ENCODE peak calls at places on chromosomes 7 and 10, in six cellular contexts. B is progenitor cell of endocrine pancreas, S is foreskin fibroblast, U is upper lobe of right lung, J is astrocyte of the spinal cord, V is WTC11. D is an unnamed sample.

GRCh38 chr10:103716206-103717160 is 138.9 kb downstream of the SH3PXD2A start:
- DNase-seq in B (no peak), S (no peak), U (no peak), J (no peak), V (no peak), D (no peak)

GRCh38 chr7:116491887-116492653 is 7.5 kb upstream of the CAV2 start:
- DNase-seq in B (no peak), S (no peak), U (no peak), J (no peak), V (no peak), D (no peak)

GRCh38 chr7:157674715-157675426 is 338.1 kb downstream of the DNAJB6 start:
- DNase-seq in B (no peak), S (no peak), U (peak), J (no peak), V (no peak), D (no peak)

GRCh38 chr10:49165940-49166803 is 22.0 kb downstream of the TMEM273 start:
- DNase-seq in B (no peak), S (no peak), U (no peak), J (no peak), V (no peak), D (no peak)

GRCh38 chr10:75957321-75957720 is 525.9 kb downstream of the LRMDA start:
- DNase-seq in B (no peak), S (no peak), U (no peak), J (no peak), V (no peak), D (no peak)

GRCh38 chr10:10818082-10818481 is 199.6 kb upstream of the CELF2 start:
- DNase-seq in B (no peak), S (peak), U (no peak), J (no peak), V (no peak), D (no peak)

GRCh38 chr7:132475037-132475668 is 101.1 kb downstream of the PLXNA4 start:
- DNase-seq in B (no peak), S (no peak), U (peak), J (no peak), V (no peak), D (no peak)

GRCh38 chr10:133314911-133315310 is 6.2 kb downstream of the ZNF511 start:
- DNase-seq in B (no peak), S (no peak), U (no peak), J (no peak), V (no peak), D (no peak)

GRCh38 chr7:115748123-115748738 is 282.3 kb downstream of the TFEC start:
- DNase-seq in B (no peak), S (peak), U (no peak), J (peak), V (no peak), D (no peak)

GRCh38 chr7:112103246-112103645 is 103.0 kb downstream of the DOCK4 start:
- DNase-seq in B (no peak), S (peak), U (no peak), J (peak), V (no peak), D (no peak)

GRCh38 chr7:91288208-91288824 is 24.1 kb downstream of the FZD1 start:
- DNase-seq in B (no peak), S (no peak), U (no peak), J (no peak), V (peak), D (no peak)

GRCh38 chr10:85105614-85106013 is 777.2 kb downstream of the CCSER2 start:
- DNase-seq in B (no peak), S (no peak), U (no peak), J (no peak), V (peak), D (no peak)
- TF ChIP-seq CTCF in B (peak), S (no peak), U (no peak), J (no peak), V (no peak), D (no peak)

GRCh38 chr10:80206277-80206655 is 929 bp upstream of the ANXA11 start:
- DNase-seq in B (no peak), S (no peak), U (no peak), J (no peak), V (no peak), D (no peak)

GRCh38 chr10:80204193-80204714 is 1.1 kb downstream of the ANXA11 start:
- DNase-seq in B (no peak), S (no peak), U (peak), J (peak), V (peak), D (no peak)

GRCh38 chr10:80205478-80206276 is at the start of gene ANXA11:
- DNase-seq in B (peak), S (peak), U (peak), J (peak), V (peak), D (peak)

GRCh38 chr10:80203835-80204148 is 1.5 kb downstream of the ANXA11 start:
- DNase-seq in B (no peak), S (no peak), U (no peak), J (no peak), V (no peak), D (no peak)

DNA sequence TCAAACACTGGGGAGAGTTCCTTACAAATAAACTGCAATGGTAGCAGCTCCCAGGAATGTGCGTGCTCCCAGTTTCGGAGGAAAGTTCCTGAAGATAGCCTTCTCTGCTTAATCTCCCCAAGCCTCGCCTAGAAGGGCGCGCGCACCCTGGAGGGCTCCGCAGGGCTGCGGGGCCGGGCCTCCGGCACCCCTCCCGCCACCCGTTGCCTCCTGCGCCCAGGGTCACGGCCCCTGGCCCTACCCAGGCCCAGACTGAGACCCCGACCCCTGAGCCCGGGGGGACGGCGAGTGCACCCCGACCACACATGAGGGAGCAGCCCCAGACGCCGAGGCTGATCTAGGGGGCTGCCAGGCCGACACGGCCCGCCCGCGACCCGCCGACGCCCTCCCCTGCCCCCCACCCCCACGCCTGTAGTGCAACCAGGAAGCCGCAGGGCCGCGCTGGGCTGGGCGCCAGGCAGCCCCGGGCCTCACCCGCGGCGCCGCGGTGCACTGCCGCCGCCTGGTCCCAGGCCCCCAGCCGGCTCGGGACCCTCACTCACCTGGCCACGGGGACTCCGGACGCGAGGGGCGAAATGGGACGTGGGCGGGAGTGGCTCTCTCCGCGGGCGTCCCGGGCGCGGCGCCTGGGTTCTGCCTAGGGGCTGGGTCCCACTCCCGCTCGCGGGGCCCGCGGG is 398 bp downstream of the ANXA11 start:
- DNase-seq in B (peak), S (no peak), U (peak), J (peak), V (no peak), D (no peak)
- TF ChIP-seq CTCF in B (no peak), S (no peak), U (no peak), J (no peak), V (no peak), D (no peak)

DNA sequence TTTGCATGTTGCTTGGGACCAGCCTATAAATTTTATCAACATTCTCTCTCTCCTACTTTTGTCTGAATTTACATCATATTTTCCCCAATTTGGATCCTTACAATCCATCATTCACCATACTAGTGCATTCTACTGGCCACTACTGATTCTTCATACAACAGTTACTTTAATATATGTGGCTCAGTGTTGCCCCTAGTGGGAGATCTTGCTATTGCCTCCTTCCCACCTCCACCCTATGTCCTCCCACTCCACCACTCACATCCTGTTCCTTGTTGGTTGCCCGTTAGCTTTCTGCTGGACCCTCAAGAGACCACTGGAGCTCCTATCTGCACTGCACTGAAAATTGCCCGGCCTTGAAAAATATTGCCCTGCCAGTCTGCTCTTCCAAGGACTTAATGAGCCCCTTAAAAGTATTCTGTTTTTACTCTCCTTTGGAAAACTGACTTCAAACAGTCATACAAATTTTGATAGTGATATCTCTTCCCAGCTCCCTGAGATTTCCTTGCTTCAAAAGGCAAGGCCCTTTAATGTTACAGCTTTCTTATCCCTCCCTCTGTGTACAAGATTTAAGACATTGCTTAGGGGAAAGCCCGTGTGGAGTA is 243.2 kb upstream of the TMEM229A start:
- DNase-seq in B (peak), S (no peak), U (no peak), J (no peak), V (peak), D (no peak)
- TF ChIP-seq CTCF in B (peak), S (no peak), U (peak), J (peak), V (peak), D (peak)

GRCh38 chr7:49850921-49851613 is 77.6 kb downstream of the VWC2 start:
- DNase-seq in B (no peak), S (no peak), U (no peak), J (no peak), V (peak), D (no peak)

GRCh38 chr7:49852619-49853462 is 79.4 kb downstream of the VWC2 start:
- DNase-seq in B (peak), S (no peak), U (no peak), J (peak), V (peak), D (peak)

GRCh38 chr7:49860293-49860692 is 86.9 kb downstream of the VWC2 start:
- DNase-seq in B (no peak), S (no peak), U (no peak), J (no peak), V (no peak), D (no peak)

DNA sequence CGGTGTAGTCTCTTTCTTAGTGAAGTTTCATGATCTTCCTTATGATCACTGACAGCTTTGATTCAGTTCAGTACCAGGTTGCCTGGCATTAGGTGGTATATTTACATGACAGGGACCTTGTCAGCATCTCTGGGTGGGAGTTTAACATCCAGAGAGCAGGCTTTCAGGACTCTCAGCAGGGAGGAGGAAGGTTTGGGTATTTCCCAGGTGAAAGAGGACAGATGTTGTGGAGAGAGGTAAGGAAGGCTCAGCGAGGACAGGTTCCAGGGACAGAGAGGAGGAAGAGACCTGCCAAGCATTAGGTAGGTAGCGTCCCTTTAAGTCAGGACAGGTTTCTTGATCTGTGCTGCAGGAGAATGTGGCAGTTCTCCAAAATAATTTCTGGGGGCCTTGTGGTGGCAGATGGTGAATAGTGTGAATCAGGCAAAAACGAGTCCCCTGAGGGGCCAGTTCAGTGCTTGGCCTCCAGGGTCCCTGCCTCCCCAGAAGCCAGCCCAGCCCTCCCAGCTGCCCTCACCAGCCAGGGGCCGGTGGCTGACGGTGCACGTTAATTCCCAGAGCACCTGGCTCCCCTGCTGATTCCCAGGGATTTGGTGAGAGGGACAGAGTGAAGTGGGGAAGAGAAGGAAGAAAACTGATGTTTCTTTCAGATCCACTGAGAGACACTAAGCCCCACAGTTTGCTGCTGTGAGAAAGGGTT is 82.0 kb downstream of the VWC2 start:
- DNase-seq in B (no peak), S (no peak), U (no peak), J (no peak), V (peak), D (no peak)
- TF ChIP-seq CTCF in B (no peak), S (no peak), U (no peak), J (no peak), V (no peak), D (no peak)

GRCh38 chr10:114110174-114110972 is 63.6 kb downstream of the CCDC186 start:
- DNase-seq in B (no peak), S (no peak), U (no peak), J (no peak), V (no peak), D (no peak)
- TF ChIP-seq CTCF in B (peak), S (peak), U (peak), J (peak), V (no peak), D (no peak)